ENCODE peak calls at places on chromosome X, in eight cellular contexts. T, O, R, C, V, H, E and B are unnamed samples.

GRCh38 chrX:23381099-23381498 is 46.5 kb downstream of the PTCHD1 start:
- DNase-seq in T (no peak), O (no peak), R (no peak), C (no peak), V (peak; percentile 61), H (no peak), E (no peak), B (no peak)

GRCh38 chrX:110276778-110277177 is 41.1 kb downstream of the AMMECR1 start:
- DNase-seq in T (peak; percentile 54), O (no peak), R (peak; percentile 19), C (no peak), V (no peak), H (no peak), E (no peak), B (no peak)

GRCh38 chrX:96655947-96656623 is 28.6 kb upstream of the DIAPH2 start:
- DNase-seq in T (no peak), O (no peak), R (no peak), C (no peak), V (no peak), H (no peak), E (no peak), B (no peak)

GRCh38 chrX:1582686-1583437 is 8.5 kb upstream of the AKAP17A start:
- DNase-seq in T (peak; percentile 52), O (no peak), R (peak; percentile 76), C (no peak), V (no peak), H (peak; percentile 70), E (peak; percentile 45), B (no peak)

GRCh38 chrX:150032742-150033141 is 94.5 kb upstream of the EOLA2 start:
- DNase-seq in T (no peak), O (no peak), R (no peak), C (no peak), V (no peak), H (peak; percentile 83), E (no peak), B (no peak)

GRCh38 chrX:19846995-19847790 is 40.2 kb downstream of the SH3KBP1 start:
- DNase-seq in T (peak; percentile 48), O (no peak), R (no peak), C (no peak), V (no peak), H (peak; percentile 82), E (no peak), B (peak; percentile 50)

GRCh38 chrX:135168533-135168932 is 2.7 kb downstream of the CT55 start:
- DNase-seq in T (no peak), O (no peak), R (no peak), C (no peak), V (no peak), H (no peak), E (no peak), B (no peak)

GRCh38 chrX:141989802-141990201 is 86.1 kb downstream of the MAGEC1 start:
- DNase-seq in T (no peak), O (no peak), R (no peak), C (no peak), V (no peak), H (peak; percentile 86), E (no peak), B (no peak)

GRCh38 chrX:124435616-124436015 is 89.3 kb downstream of the SH2D1A start:
- DNase-seq in T (no peak), O (no peak), R (no peak), C (no peak), V (peak; percentile 70), H (no peak), E (no peak), B (no peak)

GRCh38 chrX:134024686-134025377 is 39.4 kb upstream of the GPC3 start:
- DNase-seq in T (no peak), O (no peak), R (no peak), C (no peak), V (no peak), H (no peak), E (no peak), B (no peak)